ENCODE peak calls at places on chromosomes 5 and 9, in eight cellular contexts. C is D341Med, A is iris pigment epithelial cell, P is astrocyte, U is MCF 10A, T is Kasumi-1, F is endothelial cell, Q is psoas muscle. X is an unnamed sample.

GRCh38 chr5:32038537-32038936 is 135.6 kb downstream of the GOLPH3 start:
- DNase-seq in C (no peak), A (no peak), P (no peak), U (no peak), T (no peak), F (no peak), Q (no peak), X (no peak)

GRCh38 chr5:112691758-112692157 is 45.9 kb upstream of the APC start:
- DNase-seq in C (peak; percentile 67), A (peak; percentile 39), P (no peak), U (peak; percentile 73), T (peak; percentile 90), F (peak; percentile 47), Q (no peak), X (no peak)

GRCh38 chr9:112887377-112887776 is 3.3 kb downstream of the SLC46A2 start:
- DNase-seq in C (no peak), A (no peak), P (no peak), U (peak; percentile 13), T (peak; percentile 32), F (peak; percentile 45), Q (no peak), X (no peak)

GRCh38 chr9:25418974-25419373 is 259.3 kb downstream of the TUSC1 start:
- DNase-seq in C (no peak), A (peak; percentile 11), P (no peak), U (peak; percentile 51), T (no peak), F (no peak), Q (no peak), X (no peak)

GRCh38 chr9:94002316-94003140 is 47.4 kb upstream of the BARX1 start:
- DNase-seq in C (peak; percentile 68), A (peak; percentile 63), P (peak; percentile 8), U (peak; percentile 70), T (peak; percentile 91), F (peak; percentile 57), Q (no peak), X (no peak)

GRCh38 chr5:171622010-171622409 is 163.6 kb upstream of the SMIM23 start:
- DNase-seq in C (no peak), A (no peak), P (no peak), U (peak; percentile 40), T (no peak), F (no peak), Q (no peak), X (peak; percentile 2)

GRCh38 chr5:180090098-180090768 is 18.7 kb upstream of the RNF130 start:
- DNase-seq in C (peak; percentile 93), A (peak; percentile 68), P (peak; percentile 36), U (no peak), T (peak; percentile 52), F (peak; percentile 92), Q (peak; percentile 87), X (peak; percentile 84)

GRCh38 chr9:124004608-124005007 is 7.0 kb upstream of the LHX2 start:
- DNase-seq in C (no peak), A (no peak), P (no peak), U (no peak), T (no peak), F (no peak), Q (no peak), X (no peak)

GRCh38 chr9:133491656-133491925 is 12.7 kb upstream of the SLC2A6 start:
- DNase-seq in C (no peak), A (no peak), P (no peak), U (no peak), T (no peak), F (no peak), Q (peak; percentile 49), X (no peak)

GRCh38 chr5:169471021-169471420 is 112.6 kb upstream of the SPDL1 start:
- DNase-seq in C (no peak), A (no peak), P (no peak), U (no peak), T (no peak), F (no peak), Q (no peak), X (no peak)

GRCh38 chr9:113573959-113574352 is 110.4 kb downstream of the RGS3 start:
- DNase-seq in C (no peak), A (no peak), P (no peak), U (no peak), T (no peak), F (no peak), Q (no peak), X (no peak)

GRCh38 chr9:108412755-108413154 is 443.0 kb downstream of the ACTL7B start:
- DNase-seq in C (peak; percentile 30), A (peak; percentile 8), P (no peak), U (peak; percentile 19), T (no peak), F (peak; percentile 31), Q (no peak), X (no peak)

GRCh38 chr5:109558952-109559351 is 130.8 kb upstream of the MAN2A1 start:
- DNase-seq in C (no peak), A (peak; percentile 14), P (no peak), U (no peak), T (no peak), F (no peak), Q (no peak), X (no peak)

GRCh38 chr5:34598177-34598794 is 57.8 kb upstream of the RAI14 start:
- DNase-seq in C (no peak), A (peak; percentile 97), P (peak; percentile 96), U (peak; percentile 93), T (no peak), F (no peak), Q (no peak), X (no peak)

GRCh38 chr9:15271403-15271802 is 35.6 kb downstream of the TTC39B start:
- DNase-seq in C (no peak), A (no peak), P (no peak), U (no peak), T (no peak), F (no peak), Q (no peak), X (no peak)

GRCh38 chr5:129945031-129945430 is 40.8 kb downstream of the CHSY3 start:
- DNase-seq in C (no peak), A (peak; percentile 78), P (peak; percentile 70), U (peak; percentile 91), T (no peak), F (no peak), Q (no peak), X (no peak)

GRCh38 chr9:104313396-104314110 is 190.5 kb upstream of the OR13F1 start:
- DNase-seq in C (peak; percentile 71), A (no peak), P (no peak), U (no peak), T (no peak), F (no peak), Q (no peak), X (no peak)

GRCh38 chr5:1874820-1875219 is 7.9 kb downstream of the IRX4 start:
- DNase-seq in C (peak; percentile 57), A (no peak), P (no peak), U (no peak), T (no peak), F (no peak), Q (no peak), X (no peak)

GRCh38 chr9:133058550-133059320 is 3.0 kb upstream of the CEL start:
- DNase-seq in C (no peak), A (no peak), P (no peak), U (no peak), T (no peak), F (no peak), Q (no peak), X (no peak)

GRCh38 chr9:110995511-110996340 is 42.5 kb downstream of the LPAR1 start:
- DNase-seq in C (no peak), A (peak; percentile 81), P (peak; percentile 66), U (no peak), T (peak; percentile 76), F (no peak), Q (no peak), X (no peak)

GRCh38 chr9:87569008-87569908 is 71.6 kb downstream of the DAPK1 start:
- DNase-seq in C (no peak), A (peak; percentile 33), P (peak; percentile 66), U (no peak), T (no peak), F (no peak), Q (no peak), X (no peak)